ENCODE peak calls at places on chromosomes 2 and 18, in eight cellular contexts. S, Q, W, O, M, L, N and U are unnamed samples.

GRCh38 chr18:57051586-57052044 is 95.3 kb upstream of the BOD1L2 start:
- DNase-seq in W (no peak), S (no peak), O (no peak), N (no peak), M (no peak), Q (no peak), L (no peak), U (no peak)

GRCh38 chr2:50512397-50512796 is 519.5 kb downstream of the NRXN1 start:
- DNase-seq in N (no peak), W (no peak), L (no peak), M (no peak), S (no peak), Q (no peak), O (no peak), U (no peak)

GRCh38 chr2:102144128-102144527 is 1.6 kb downstream of the IL1R1 start:
- DNase-seq in N (no peak), Q (no peak), O (no peak), S (no peak), L (no peak), W (no peak), M (peak), U (no peak)

GRCh38 chr2:202639233-202639632 is 4.5 kb downstream of the FAM117B start:
- DNase-seq in M (no peak), N (no peak), S (no peak), Q (no peak), L (no peak), O (no peak), W (no peak), U (no peak)

GRCh38 chr18:10169064-10169562 is 255.3 kb downstream of the VAPA start:
- DNase-seq in N (no peak), Q (no peak), S (no peak), O (no peak), M (no peak), W (no peak), L (peak), U (no peak)

GRCh38 chr2:129903586-129904425 is 75.7 kb upstream of the RAB6C start:
- DNase-seq in O (no peak), S (no peak), M (no peak), N (no peak), L (no peak), W (peak), Q (no peak), U (no peak)

GRCh38 chr18:58221060-58221725 is 177.2 kb downstream of the NEDD4L start:
- DNase-seq in S (peak), W (no peak), N (peak), L (peak), Q (no peak), M (no peak), O (no peak), U (no peak)

GRCh38 chr2:176852667-176853066 is 359.9 kb upstream of the HNRNPA3 start:
- DNase-seq in M (no peak), N (no peak), W (no peak), O (no peak), Q (no peak), L (no peak), S (no peak), U (no peak)

GRCh38 chr2:3108105-3108504 is 269.5 kb downstream of the EIPR1 start:
- DNase-seq in M (no peak), S (no peak), Q (no peak), O (no peak), N (no peak), W (peak), L (no peak), U (no peak)

GRCh38 chr2:19673213-19673791 is 228.5 kb downstream of the TTC32 start:
- DNase-seq in L (peak), W (no peak), S (no peak), M (peak), Q (no peak), O (no peak), N (peak), U (no peak)

GRCh38 chr2:159903404-159904126 is 105.6 kb upstream of the CD302 start:
- DNase-seq in M (no peak), L (no peak), W (peak), Q (no peak), N (no peak), O (peak), S (no peak), U (no peak)

GRCh38 chr2:234953116-234954031 is 1.6 kb downstream of the SH3BP4 start:
- DNase-seq in M (no peak), O (no peak), Q (peak), L (no peak), N (no peak), S (no peak), W (no peak), U (no peak)
- TF ChIP-seq POLR2A in M (no peak), O (no peak), Q (no peak), L (peak), N (no peak), S (no peak), W (no peak), U (no peak)

GRCh38 chr2:96758987-96759386 is 1.7 kb upstream of the CNNM4 start:
- DNase-seq in W (no peak), S (no peak), N (no peak), M (no peak), Q (no peak), L (no peak), O (no peak), U (no peak)
- TF ChIP-seq POLR2A in W (no peak), S (no peak), N (no peak), M (no peak), Q (no peak), L (no peak), O (no peak), U (no peak)

GRCh38 chr2:238286987-238287386 is 1.4 kb downstream of the PER2 start:
- DNase-seq in M (no peak), N (no peak), W (no peak), L (no peak), Q (peak), S (no peak), O (peak), U (no peak)

GRCh38 chr2:238289574-238289973 is 1.2 kb upstream of the PER2 start:
- DNase-seq in N (no peak), M (no peak), O (no peak), W (no peak), L (no peak), Q (peak), S (no peak), U (no peak)

GRCh38 chr2:238290079-238290478 is 1.7 kb upstream of the PER2 start:
- DNase-seq in L (no peak), M (peak), W (no peak), O (no peak), S (peak), Q (peak), N (peak), U (no peak)

GRCh38 chr2:238287702-238288649 is at the start of gene PER2:
- DNase-seq in O (peak), S (peak), N (peak), L (peak), M (peak), W (no peak), Q (peak), U (peak)

GRCh38 chr2:238288650-238289573 is 502 bp upstream of the PER2 start:
- DNase-seq in Q (peak), W (peak), L (peak), M (peak), N (peak), S (peak), O (peak), U (peak)
- TF ChIP-seq POLR2A in Q (peak), W (peak), L (peak), M (peak), N (peak), S (no peak), O (peak), U (peak)

GRCh38 chr2:8681786-8682692 is at the start of gene ID2:
- DNase-seq in L (peak), W (peak), Q (peak), O (peak), N (peak), M (peak), S (peak), U (peak)

GRCh38 chr2:8679567-8679826 is 2.4 kb upstream of the ID2 start:
- DNase-seq in M (no peak), S (no peak), L (no peak), O (no peak), W (no peak), N (no peak), Q (no peak), U (no peak)

GRCh38 chr2:8680931-8681760 is 710 bp upstream of the ID2 start:
- DNase-seq in O (peak), S (peak), N (no peak), Q (peak), M (no peak), L (peak), W (no peak), U (no peak)

GRCh38 chr2:8678731-8679566 is 2.9 kb upstream of the ID2 start:
- DNase-seq in S (peak), Q (peak), M (peak), O (peak), L (peak), W (peak), N (peak), U (peak)

GRCh38 chr2:8679827-8680731 is 1.8 kb upstream of the ID2 start:
- DNase-seq in O (peak), W (no peak), S (peak), Q (no peak), N (peak), L (peak), M (peak), U (no peak)
- TF ChIP-seq POLR2A in O (peak), W (peak), S (peak), Q (no peak), N (peak), L (peak), M (no peak), U (peak)

DNA sequence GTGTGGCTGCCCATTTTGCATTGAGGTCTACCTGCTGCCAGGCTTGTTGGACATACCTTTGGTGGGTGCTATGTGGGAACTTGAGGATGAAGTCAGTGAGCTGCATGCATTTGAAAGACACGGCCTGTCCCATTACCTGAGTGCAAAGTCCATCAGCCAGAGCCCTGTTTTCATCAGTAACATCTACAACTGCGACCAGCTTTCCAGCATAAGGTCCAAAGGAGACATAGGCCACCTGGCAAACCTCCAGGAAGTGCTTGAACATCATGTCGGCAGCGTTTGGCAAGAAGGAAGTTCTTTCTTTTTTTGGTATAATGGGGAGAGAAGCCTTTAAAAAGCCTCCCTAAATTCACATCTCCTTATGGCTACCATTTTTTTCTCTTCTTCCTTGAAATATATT is 143.1 kb downstream of the FAM161A start:
- DNase-seq in S (no peak), W (no peak), N (no peak), O (no peak), L (no peak), Q (no peak), M (no peak), U (no peak)
- TF ChIP-seq POLR2A in S (no peak), W (no peak), N (no peak), O (no peak), L (no peak), Q (no peak), M (no peak), U (no peak)